ENCODE peak calls at places on chromosomes 1 and 21, in seven cellular contexts. X is thoracic aorta; Z is dorsolateral prefrontal cortex; C is CD4-positive, alpha-beta T cell; O is AG09319; J is GM20000; Q is cardiac fibroblast. H is an unnamed sample.
A peak's percentile ranks its signal among the peaks of the same experiment; 100 is the strongest.

GRCh38 chr21:44815225-44815624 is 2.6 kb downstream of the SUMO3 start:
- DNase-seq in Z (no peak), O (no peak), X (no peak), Q (no peak), J (no peak), C (no peak), H (no peak)

GRCh38 chr1:198168180-198168579 is 11.4 kb downstream of the NEK7 start:
- DNase-seq in X (no peak), C (no peak), O (no peak), Q (peak; percentile 62), Z (no peak), J (no peak), H (no peak)

GRCh38 chr1:74733616-74734484 is 898 bp downstream of the TYW3 start:
- DNase-seq in X (no peak), Z (no peak), J (peak; percentile 53), O (no peak), C (peak; percentile 31), Q (peak; percentile 84), H (peak; percentile 60)

GRCh38 chr1:111082421-111083192 is 57.3 kb downstream of the DRAM2 start:
- DNase-seq in J (no peak), O (peak; percentile 30), Z (no peak), X (no peak), C (no peak), Q (peak; percentile 11), H (peak; percentile 5)

GRCh38 chr1:77762072-77762476 is 2.4 kb upstream of the USP33 start:
- DNase-seq in J (no peak), Z (no peak), X (no peak), C (no peak), Q (peak; percentile 69), O (no peak), H (no peak)

GRCh38 chr1:228270032-228270431 is 62.2 kb downstream of the OBSCN start:
- DNase-seq in Z (no peak), C (no peak), O (no peak), J (no peak), Q (peak; percentile 74), X (no peak), H (no peak)

GRCh38 chr1:100265562-100265930 is 470 bp upstream of the RTCA start:
- DNase-seq in X (no peak), C (no peak), J (no peak), O (no peak), Z (no peak), Q (peak; percentile 60), H (no peak)

GRCh38 chr1:53593758-53594380 is 134.7 kb downstream of the DMRTB1 start:
- DNase-seq in C (no peak), Q (no peak), X (no peak), J (no peak), Z (no peak), O (no peak), H (no peak)

GRCh38 chr1:162016616-162017015 is 7.1 kb downstream of the OLFML2B start:
- DNase-seq in J (no peak), C (no peak), O (no peak), Q (no peak), X (no peak), Z (no peak), H (no peak)

GRCh38 chr21:39676054-39676771 is 63.5 kb downstream of the B3GALT5 start:
- DNase-seq in O (no peak), Q (peak; percentile 44), Z (no peak), J (peak; percentile 39), X (no peak), C (no peak), H (no peak)

GRCh38 chr1:236530959-236531358 is 7.2 kb downstream of the LGALS8 start:
- DNase-seq in X (no peak), Q (no peak), C (no peak), Z (no peak), J (no peak), O (no peak), H (no peak)

GRCh38 chr1:244046907-244047738 is 4.0 kb upstream of the ZBTB18 start:
- DNase-seq in O (no peak), Q (peak; percentile 29), Z (no peak), C (no peak), J (no peak), X (no peak), H (no peak)

GRCh38 chr1:244598611-244599010 is 54.3 kb upstream of the DESI2 start:
- DNase-seq in Z (no peak), Q (no peak), O (no peak), C (no peak), J (no peak), X (no peak), H (no peak)

GRCh38 chr1:3453203-3453761 is 1.2 kb upstream of the ARHGEF16 start:
- DNase-seq in J (peak; percentile 91), Q (peak; percentile 70), C (peak; percentile 66), O (peak; percentile 18), Z (peak; percentile 73), X (no peak), H (peak; percentile 93)

GRCh38 chr21:44460441-44460755 is 5.1 kb downstream of the LRRC3 start:
- DNase-seq in O (no peak), Q (no peak), Z (no peak), J (no peak), X (no peak), C (no peak), H (no peak)

GRCh38 chr21:39661740-39662139 is 49.0 kb downstream of the B3GALT5 start:
- DNase-seq in C (no peak), Q (no peak), O (no peak), J (no peak), X (no peak), Z (no peak), H (no peak)

GRCh38 chr1:109263597-109264378 is 14.4 kb downstream of the CELSR2 start:
- DNase-seq in X (peak; percentile 36), O (peak; percentile 24), J (peak; percentile 90), C (peak; percentile 70), Z (peak; percentile 82), Q (peak; percentile 89), H (peak; percentile 90)

GRCh38 chr1:82538876-82539275 is 738.1 kb downstream of the ADGRL2 start:
- DNase-seq in Q (no peak), Z (no peak), O (peak; percentile 37), C (no peak), X (no peak), J (no peak), H (no peak)

GRCh38 chr1:13809461-13810159 is 109.6 kb downstream of the PRDM2 start:
- DNase-seq in Z (no peak), J (no peak), C (no peak), X (no peak), Q (no peak), O (no peak), H (no peak)

GRCh38 chr1:86581250-86581649 is 34.4 kb downstream of the CLCA4 start:
- DNase-seq in X (no peak), Z (no peak), C (no peak), J (no peak), O (no peak), Q (no peak), H (no peak)

GRCh38 chr1:7389786-7390603 is 381.1 kb upstream of the VAMP3 start:
- DNase-seq in O (no peak), J (no peak), C (no peak), Q (no peak), X (no peak), Z (no peak), H (no peak)

GRCh38 chr1:212010004-212010403 is 25.4 kb downstream of the INTS7 start:
- DNase-seq in C (no peak), X (no peak), Q (no peak), J (no peak), Z (no peak), O (no peak), H (no peak)

GRCh38 chr1:23470282-23471070 is 13.5 kb downstream of the ASAP3 start:
- DNase-seq in C (no peak), Q (peak; percentile 97), J (no peak), Z (no peak), O (no peak), X (no peak), H (no peak)

GRCh38 chr21:44699502-44700001 is 2.6 kb downstream of the KRTAP10-12 start:
- DNase-seq in J (peak; percentile 14), Z (no peak), O (no peak), X (no peak), C (no peak), Q (no peak), H (no peak)

GRCh38 chr1:111582644-111583618 is 36.7 kb upstream of the RAP1A start:
- DNase-seq in Z (no peak), X (no peak), J (no peak), C (no peak), Q (no peak), O (no peak), H (no peak)

GRCh38 chr1:51147394-51147793 is 45.4 kb downstream of the C1orf185 start:
- DNase-seq in O (no peak), Z (no peak), Q (no peak), X (no peak), J (no peak), C (no peak), H (no peak)

GRCh38 chr1:115426271-115426771 is 88.3 kb upstream of the NGF start:
- DNase-seq in O (peak; percentile 29), J (no peak), Z (no peak), X (peak; percentile 37), Q (peak; percentile 89), C (no peak), H (no peak)

GRCh38 chr1:93029317-93029716 is 49.8 kb upstream of the MTF2 start:
- DNase-seq in J (no peak), Q (no peak), O (no peak), C (no peak), X (no peak), Z (no peak), H (no peak)

GRCh38 chr21:42066521-42066920 is 4.6 kb upstream of the UMODL1 start:
- DNase-seq in O (no peak), C (no peak), Q (no peak), J (no peak), Z (no peak), X (no peak), H (no peak)

GRCh38 chr1:116880952-116881351 is 28.8 kb upstream of the PTGFRN start:
- DNase-seq in O (no peak), Q (no peak), J (no peak), C (no peak), Z (no peak), X (no peak), H (no peak)

GRCh38 chr21:36165356-36165755 is 8.7 kb downstream of the DOP1B start:
- DNase-seq in X (no peak), C (no peak), J (no peak), Q (no peak), O (no peak), Z (no peak), H (no peak)
- TF ChIP-seq CTCF in X (no peak), C (no peak), J (no peak), Q (no peak), O (no peak), Z (no peak), H (no peak)

GRCh38 chr1:174466607-174467006 is 18.8 kb downstream of the GPR52 start:
- DNase-seq in O (no peak), J (no peak), X (no peak), C (no peak), Z (no peak), Q (no peak), H (no peak)
- TF ChIP-seq CTCF in O (no peak), J (no peak), X (no peak), C (no peak), Z (no peak), Q (no peak), H (no peak)

GRCh38 chr1:48668339-48668738 is 108.4 kb downstream of the BEND5 start:
- DNase-seq in Z (peak; percentile 72), C (no peak), J (no peak), X (no peak), O (no peak), Q (no peak), H (no peak)
- TF ChIP-seq CTCF in Z (no peak), C (no peak), J (no peak), X (no peak), O (no peak), Q (no peak), H (no peak)

GRCh38 chr1:204961765-204962419 is 81.1 kb upstream of the CNTN2 start:
- DNase-seq in O (no peak), X (no peak), C (no peak), Q (no peak), Z (no peak), J (no peak), H (no peak)
- TF ChIP-seq CTCF in O (no peak), X (no peak), C (no peak), Q (no peak), Z (no peak), J (no peak), H (no peak)

H was measured in GM13976.